ENCODE peak calls at places on chromosomes 6 and 20, in four cellular contexts. N is NCI-H1436; A is activated CD4-positive, alpha-beta T cell treated with anti-CD3 and anti-CD28 coated beads, Interleukin-2, amount 50 U/mL, for 48 hours; D is stimulated activated CD8-positive, alpha-beta memory T cell treated with anti-CD3 and anti-CD28 coated beads, Interleukin-12 subunit alpha, Interleukin-12 subunit beta, amount 100 ng/mL, for 4 hours. S is an unnamed sample.

GRCh38 chr20:32385541-32385940 is 27.4 kb downstream of the ASXL1 start:
- DNase-seq in N (no peak), A (no peak), D (no peak), S (no peak)

GRCh38 chr20:47740225-47741184 is 44.8 kb downstream of the SULF2 start:
- DNase-seq in N (no peak), A (no peak), D (no peak), S (no peak)

GRCh38 chr20:48008850-48009535 is 223.7 kb upstream of the SULF2 start:
- DNase-seq in N (no peak), A (no peak), D (no peak), S (no peak)

GRCh38 chr6:113634352-113635163 is 222.6 kb upstream of the MARCKS start:
- DNase-seq in N (no peak), A (no peak), D (no peak), S (no peak)

GRCh38 chr6:81785340-81785739 is 32.9 kb upstream of the TENT5A start:
- DNase-seq in N (no peak), A (no peak), D (no peak), S (no peak)

GRCh38 chr6:84779917-84780316 is 15.5 kb upstream of the TBX18 start:
- DNase-seq in N (no peak), A (no peak), D (no peak), S (no peak)

GRCh38 chr6:125165256-125165655 is 11.7 kb downstream of the TPD52L1 start:
- DNase-seq in N (no peak), A (no peak), D (no peak), S (no peak)

GRCh38 chr6:143248359-143248758 is 187.7 kb downstream of the AIG1 start:
- DNase-seq in N (no peak), A (peak; percentile 18), D (no peak), S (no peak)

GRCh38 chr6:10429638-10430427 is 15.0 kb upstream of the TFAP2A start:
- DNase-seq in N (peak; percentile 53), A (no peak), D (no peak), S (peak; percentile 69)

GRCh38 chr20:6866741-6867140 is 99.3 kb downstream of the BMP2 start:
- DNase-seq in N (no peak), A (no peak), D (no peak), S (no peak)

GRCh38 chr6:144284753-144285547 is at the start of gene UTRN:
- DNase-seq in N (no peak), A (peak; percentile 73), D (peak; percentile 16), S (no peak)

GRCh38 chr6:52524921-52525320 is 51.9 kb downstream of the TRAM2 start:
- DNase-seq in N (no peak), A (no peak), D (no peak), S (no peak)

GRCh38 chr20:50303573-50304500 is 113.2 kb downstream of the CEBPB start:
- DNase-seq in N (peak; percentile 31), A (no peak), D (no peak), S (no peak)

GRCh38 chr6:7452898-7453297 is 63.3 kb downstream of the RIOK1 start:
- DNase-seq in N (no peak), A (no peak), D (no peak), S (no peak)

GRCh38 chr6:135514706-135515105 is 17.2 kb upstream of the AHI1 start:
- DNase-seq in N (no peak), A (no peak), D (no peak), S (no peak)

GRCh38 chr20:24384865-24385264 is 84.6 kb upstream of the SYNDIG1 start:
- DNase-seq in N (no peak), A (no peak), D (no peak), S (no peak)

GRCh38 chr6:68343901-68344300 is 291.2 kb upstream of the ADGRB3 start:
- DNase-seq in N (peak; percentile 71), A (peak; percentile 13), D (no peak), S (peak; percentile 48)

GRCh38 chr6:168247456-168248147 is 72.0 kb downstream of the DACT2 start:
- DNase-seq in N (peak; percentile 34), A (no peak), D (no peak), S (peak; percentile 28)

GRCh38 chr6:128204621-128205020 is 303.8 kb upstream of the THEMIS start:
- DNase-seq in N (no peak), A (no peak), D (no peak), S (no peak)

GRCh38 chr6:32962427-32962826 is 6.0 kb upstream of the BRD2 start:
- DNase-seq in N (no peak), A (no peak), D (no peak), S (no peak)

GRCh38 chr6:149317656-149318571 is at the start of gene TAB2:
- DNase-seq in N (no peak), A (peak; percentile 82), D (peak; percentile 72), S (no peak)

GRCh38 chr6:116200619-116201249 is 53.1 kb downstream of the TSPYL4 start:
- DNase-seq in N (no peak), A (no peak), D (no peak), S (no peak)